ENCODE peak calls at places on chromosome 16, in four cellular contexts. Z, I, X and B are unnamed samples.
A peak's percentile ranks its signal among the peaks of the same experiment; 100 is the strongest.

GRCh38 chr16:17377360-17378324 is 93.1 kb downstream of the XYLT1 start:
- DNase-seq in I (no peak), Z (no peak), X (peak; percentile 80), B (no peak)

GRCh38 chr16:57167951-57168350 is 17.9 kb downstream of the PSME3IP1 start:
- DNase-seq in X (no peak), Z (peak; percentile 49), I (peak; percentile 53), B (peak; percentile 33)

GRCh38 chr16:21937387-21937829 is 15.8 kb upstream of the UQCRC2 start:
- DNase-seq in Z (no peak), I (peak; percentile 97), X (no peak), B (no peak)

GRCh38 chr16:4319454-4319853 is 3.6 kb downstream of the GLIS2 start:
- DNase-seq in Z (no peak), X (no peak), I (no peak), B (no peak)

GRCh38 chr16:27363797-27364196 is 38.2 kb upstream of the IL21R start:
- DNase-seq in I (no peak), Z (no peak), X (no peak), B (no peak)

GRCh38 chr16:55820615-55821014 is 12.3 kb downstream of the CES1 start:
- DNase-seq in I (no peak), Z (no peak), X (no peak), B (no peak)

GRCh38 chr16:87713469-87714229 is 52.1 kb downstream of the KLHDC4 start:
- DNase-seq in I (no peak), Z (no peak), X (no peak), B (no peak)

GRCh38 chr16:4309102-4309832 is 6.6 kb upstream of the GLIS2 start:
- DNase-seq in Z (no peak), X (no peak), I (no peak), B (no peak)

GRCh38 chr16:85395913-85396878 is 216.9 kb upstream of the GSE1 start:
- DNase-seq in Z (no peak), X (no peak), I (no peak), B (no peak)

GRCh38 chr16:67415872-67416793 is at the start of gene ZDHHC1:
- DNase-seq in Z (peak; percentile 55), I (no peak), X (no peak), B (peak; percentile 86)

GRCh38 chr16:67413978-67414891 is 2.0 kb downstream of the ZDHHC1 start:
- DNase-seq in Z (no peak), I (no peak), X (no peak), B (no peak)

GRCh38 chr16:67419502-67419901 is 3.2 kb upstream of the ZDHHC1 start:
- DNase-seq in I (no peak), X (no peak), Z (no peak), B (no peak)

GRCh38 chr16:67419931-67420330 is 3.7 kb upstream of the ZDHHC1 start:
- DNase-seq in X (no peak), I (no peak), Z (no peak), B (no peak)

GRCh38 chr16:67417333-67418061 is 1.2 kb upstream of the ZDHHC1 start:
- DNase-seq in I (no peak), Z (no peak), X (no peak), B (no peak)
- TF ChIP-seq FOXK2 in I (no peak), Z (no peak), X (no peak), B (no peak)

GRCh38 chr16:77298638-77299360 is 99.6 kb downstream of the SYCE1L start:
- DNase-seq in X (no peak), I (no peak), Z (no peak), B (no peak)
- TF ChIP-seq FOXK2 in X (no peak), I (no peak), Z (no peak), B (no peak)

GRCh38 chr16:12545292-12545610 is 258.4 kb downstream of the CPPED1 start:
- DNase-seq in Z (no peak), X (no peak), I (peak; percentile 78), B (no peak)

GRCh38 chr16:12543700-12544476 is 259.8 kb downstream of the CPPED1 start:
- DNase-seq in I (peak; percentile 91), X (peak; percentile 48), Z (no peak), B (no peak)

GRCh38 chr16:12541672-12542071 is 262.0 kb downstream of the CPPED1 start:
- DNase-seq in I (no peak), Z (no peak), X (no peak), B (no peak)

GRCh38 chr16:12544477-12545291 is 259.0 kb downstream of the CPPED1 start:
- DNase-seq in Z (no peak), X (no peak), I (peak; percentile 61), B (no peak)

DNA sequence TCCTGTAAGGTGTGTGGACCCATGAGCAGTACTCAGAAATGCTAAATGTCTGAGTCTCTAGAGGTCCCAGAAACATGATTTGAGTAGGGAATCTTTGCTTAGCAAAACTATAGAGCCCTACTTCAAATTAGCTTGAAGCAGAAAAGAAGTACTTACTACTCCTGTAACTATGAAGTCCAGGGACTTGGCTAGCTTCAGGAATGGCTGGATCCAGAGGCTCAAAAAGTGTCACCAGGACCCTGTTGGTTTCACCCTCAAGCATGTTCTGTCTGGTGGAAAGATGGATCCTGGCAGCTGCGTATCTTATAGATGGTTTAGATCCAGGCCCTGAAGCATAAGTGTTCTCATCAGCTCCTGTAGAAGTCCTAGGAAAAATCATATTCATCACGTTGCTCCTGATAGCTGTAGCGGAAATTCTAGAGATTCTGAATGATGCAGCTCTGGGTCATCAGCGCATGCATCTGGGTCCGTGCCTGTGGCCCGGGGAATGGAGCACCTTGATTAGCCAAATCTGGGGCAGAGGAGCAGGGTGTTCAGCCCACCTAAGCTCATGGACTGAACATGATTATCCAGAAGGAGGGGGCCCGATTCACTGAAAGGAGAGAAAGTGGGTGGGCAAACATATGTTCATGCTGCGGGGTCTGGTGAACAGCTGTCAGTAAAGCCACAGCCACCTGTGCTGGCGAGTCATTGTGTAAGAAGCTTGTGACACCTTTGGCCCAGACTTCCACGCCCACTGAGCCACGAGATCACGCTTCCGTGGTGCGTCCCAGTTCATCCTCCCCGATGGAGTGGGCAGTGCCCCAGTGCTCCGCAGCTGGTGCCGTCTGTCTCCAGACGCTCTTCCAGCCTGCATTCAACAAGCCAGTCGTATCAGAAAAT is 260.6 kb downstream of the CPPED1 start:
- DNase-seq in X (no peak), Z (no peak), I (no peak), B (no peak)
- TF ChIP-seq FOXK2 in X (no peak), Z (no peak), I (no peak), B (no peak)

DNA sequence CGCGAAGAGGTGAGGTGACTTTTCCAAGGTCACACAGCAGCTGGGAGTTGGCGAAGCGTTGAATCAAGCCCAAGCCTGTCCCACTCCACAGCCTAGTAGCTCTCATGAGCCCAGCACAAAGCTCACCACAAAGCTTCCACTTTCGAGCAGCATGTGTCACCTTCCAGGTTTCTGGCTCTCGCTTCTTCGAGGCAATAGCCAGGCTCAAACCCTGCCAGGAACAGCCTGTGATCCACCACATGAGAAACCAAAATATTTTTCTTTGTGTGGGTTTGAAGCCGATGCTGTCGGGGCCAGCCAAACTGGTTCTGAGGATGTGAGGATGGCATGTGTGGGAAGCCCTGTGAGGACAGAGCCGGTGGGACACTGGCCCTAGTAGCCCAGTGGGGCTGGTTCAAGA is 68.1 kb downstream of the COG7 start:
- DNase-seq in X (no peak), Z (no peak), I (no peak), B (no peak)
- TF ChIP-seq FOXK2 in X (no peak), Z (no peak), I (no peak), B (no peak)